ENCODE peak calls at places on chromosome 19, in five cellular contexts. One of them, this sample, is unnamed.

GRCh38 chr19:10402441-10403038 is 802 bp downstream of the CDC37 start:
- DNase-seq in H9: no peak
- DNase-seq in erythroblast: no peak
- DNase-seq in endodermal cell: peak
- DNase-seq in fibroblast of the aortic adventitia: peak
- DNase-seq in this sample: no peak

GRCh38 chr19:32812571-32812970 is 57.0 kb downstream of the SLC7A9 start:
- DNase-seq in fibroblast of the aortic adventitia: no peak
- DNase-seq in erythroblast: no peak
- DNase-seq in endodermal cell: no peak
- DNase-seq in H9: no peak
- DNase-seq in this sample: no peak

GRCh38 chr19:3346677-3347353 is 19.6 kb upstream of the NFIC start:
- DNase-seq in H9: no peak
- DNase-seq in endodermal cell: peak
- DNase-seq in fibroblast of the aortic adventitia: peak
- DNase-seq in erythroblast: no peak
- DNase-seq in this sample: no peak

GRCh38 chr19:7145494-7145893 is 76.0 kb downstream of the ZNF557 start:
- DNase-seq in fibroblast of the aortic adventitia: no peak
- DNase-seq in erythroblast: no peak
- DNase-seq in endodermal cell: no peak
- DNase-seq in H9: no peak
- DNase-seq in this sample: peak

GRCh38 chr19:49677232-49677881 is at the start of gene PRMT1:
- DNase-seq in erythroblast: peak
- DNase-seq in H9: peak
- DNase-seq in endodermal cell: no peak
- DNase-seq in fibroblast of the aortic adventitia: no peak
- DNase-seq in this sample: no peak

GRCh38 chr19:39082745-39083598 is 1.2 kb upstream of the ACP7 start:
- DNase-seq in erythroblast: no peak
- DNase-seq in H9: no peak
- DNase-seq in fibroblast of the aortic adventitia: peak
- DNase-seq in endodermal cell: no peak
- DNase-seq in this sample: no peak

GRCh38 chr19:13033819-13034611 is 38.7 kb downstream of the NFIX start:
- DNase-seq in erythroblast: peak
- DNase-seq in fibroblast of the aortic adventitia: peak
- DNase-seq in H9: peak
- DNase-seq in endodermal cell: peak
- DNase-seq in this sample: peak

GRCh38 chr19:3683405-3683865 is 16.8 kb downstream of the PIP5K1C start:
- DNase-seq in endodermal cell: peak
- DNase-seq in erythroblast: no peak
- DNase-seq in fibroblast of the aortic adventitia: no peak
- DNase-seq in H9: peak
- DNase-seq in this sample: no peak

GRCh38 chr19:38932425-38933179 is 1.9 kb downstream of the MRPS12 start:
- DNase-seq in endodermal cell: peak
- DNase-seq in fibroblast of the aortic adventitia: peak
- DNase-seq in H9: peak
- DNase-seq in erythroblast: peak
- DNase-seq in this sample: peak

GRCh38 chr19:6263306-6264076 is 16.3 kb downstream of the MLLT1 start:
- DNase-seq in H9: no peak
- DNase-seq in erythroblast: no peak
- DNase-seq in endodermal cell: no peak
- DNase-seq in fibroblast of the aortic adventitia: no peak
- DNase-seq in this sample: no peak

GRCh38 chr19:2309734-2310362 is 1.9 kb upstream of the LINGO3 start:
- DNase-seq in H9: no peak
- DNase-seq in fibroblast of the aortic adventitia: peak
- DNase-seq in endodermal cell: no peak
- DNase-seq in erythroblast: no peak
- DNase-seq in this sample: no peak

GRCh38 chr19:7391218-7391670 is 42.5 kb downstream of the ARHGEF18 start:
- DNase-seq in H9: no peak
- DNase-seq in fibroblast of the aortic adventitia: peak
- DNase-seq in erythroblast: no peak
- DNase-seq in endodermal cell: no peak
- DNase-seq in this sample: peak

GRCh38 chr19:3171894-3172679 is 6.5 kb upstream of the S1PR4 start:
- DNase-seq in erythroblast: no peak
- DNase-seq in endodermal cell: peak
- DNase-seq in H9: no peak
- DNase-seq in fibroblast of the aortic adventitia: no peak
- DNase-seq in this sample: peak

GRCh38 chr19:49555600-49556411 is 24.6 kb downstream of the NOSIP start:
- DNase-seq in endodermal cell: peak
- DNase-seq in H9: peak
- DNase-seq in erythroblast: peak
- DNase-seq in fibroblast of the aortic adventitia: peak
- DNase-seq in this sample: no peak

GRCh38 chr19:14363203-14364097 is 17.8 kb upstream of the ADGRE5 start:
- DNase-seq in fibroblast of the aortic adventitia: peak
- DNase-seq in endodermal cell: peak
- DNase-seq in H9: peak
- DNase-seq in erythroblast: no peak
- DNase-seq in this sample: peak

GRCh38 chr19:49180659-49181058 is 23.1 kb downstream of the TRPM4 start:
- DNase-seq in erythroblast: no peak
- DNase-seq in H9: no peak
- DNase-seq in endodermal cell: no peak
- DNase-seq in fibroblast of the aortic adventitia: no peak
- DNase-seq in this sample: no peak

GRCh38 chr19:29855771-29856510 is 44.1 kb downstream of the CCNE1 start:
- DNase-seq in fibroblast of the aortic adventitia: no peak
- DNase-seq in H9: no peak
- DNase-seq in endodermal cell: no peak
- DNase-seq in erythroblast: no peak
- DNase-seq in this sample: no peak

GRCh38 chr19:6800991-6801396 is 28.5 kb downstream of the VAV1 start:
- DNase-seq in endodermal cell: no peak
- DNase-seq in H9: peak
- DNase-seq in erythroblast: no peak
- DNase-seq in fibroblast of the aortic adventitia: peak
- DNase-seq in this sample: peak

GRCh38 chr19:46390121-46390858 is 23.1 kb downstream of the CCDC8 start:
- DNase-seq in erythroblast: no peak
- DNase-seq in H9: no peak
- DNase-seq in fibroblast of the aortic adventitia: no peak
- DNase-seq in endodermal cell: peak
- DNase-seq in this sample: no peak

GRCh38 chr19:35484637-35485036 is 5.6 kb downstream of the KRTDAP start:
- DNase-seq in H9: no peak
- DNase-seq in fibroblast of the aortic adventitia: no peak
- DNase-seq in endodermal cell: no peak
- DNase-seq in erythroblast: no peak
- DNase-seq in this sample: no peak

GRCh38 chr19:55069137-55069858 is 6.3 kb upstream of the RDH13 start:
- DNase-seq in fibroblast of the aortic adventitia: peak
- DNase-seq in H9: peak
- DNase-seq in endodermal cell: peak
- DNase-seq in erythroblast: no peak
- DNase-seq in this sample: peak

GRCh38 chr19:54230031-54230430 is 7.2 kb upstream of the LILRB3 start:
- DNase-seq in erythroblast: no peak
- DNase-seq in endodermal cell: no peak
- DNase-seq in H9: no peak
- DNase-seq in fibroblast of the aortic adventitia: no peak
- DNase-seq in this sample: no peak

GRCh38 chr19:35454663-35455062 is 6.6 kb downstream of the FFAR2 start:
- DNase-seq in H9: no peak
- DNase-seq in erythroblast: no peak
- DNase-seq in fibroblast of the aortic adventitia: no peak
- DNase-seq in endodermal cell: no peak
- DNase-seq in this sample: no peak

GRCh38 chr19:7494416-7495098 is 5.7 kb upstream of the PEX11G start:
- DNase-seq in endodermal cell: no peak
- DNase-seq in erythroblast: no peak
- DNase-seq in fibroblast of the aortic adventitia: peak
- DNase-seq in H9: no peak
- DNase-seq in this sample: peak

GRCh38 chr19:29014857-29015436 is 198.0 kb downstream of the UQCRFS1 start:
- DNase-seq in endodermal cell: peak
- DNase-seq in erythroblast: no peak
- DNase-seq in fibroblast of the aortic adventitia: no peak
- DNase-seq in H9: peak
- DNase-seq in this sample: no peak